ENCODE peak calls at places on chromosomes 13 and 19, in five cellular contexts. A is fibroblast of pulmonary artery, J is astrocyte of the spinal cord, T is IMR-90, K is GM12865. F is an unnamed sample.

GRCh38 chr13:100987993-100988392 is 313.4 kb upstream of the TMTC4 start:
- DNase-seq in J (peak), A (peak), K (no peak), T (peak), F (peak)

GRCh38 chr13:51158923-51159322 is 47.8 kb upstream of the C13orf42 start:
- DNase-seq in J (no peak), K (no peak), T (no peak), A (peak), F (no peak)

GRCh38 chr13:54373211-54373610 is 1344.6 kb downstream of the OLFM4 start:
- DNase-seq in A (no peak), T (no peak), J (no peak), K (no peak), F (no peak)

GRCh38 chr19:11479470-11480080 is 1.3 kb downstream of the ELAVL3 start:
- DNase-seq in K (no peak), T (no peak), A (no peak), J (no peak), F (no peak)

GRCh38 chr19:29952127-29952526 is 10.1 kb downstream of the URI1 start:
- DNase-seq in T (no peak), A (peak), J (no peak), K (no peak), F (no peak)

GRCh38 chr19:7522923-7523667 is 671 bp downstream of the MCOLN1 start:
- DNase-seq in A (peak), J (no peak), K (no peak), T (no peak), F (peak)

GRCh38 chr13:28636078-28636477 is 22.9 kb upstream of the POMP start:
- DNase-seq in A (peak), T (peak), K (no peak), J (peak), F (no peak)

GRCh38 chr19:39083983-39084731 is at the start of gene ACP7:
- DNase-seq in K (no peak), A (no peak), T (no peak), J (no peak), F (peak)

GRCh38 chr13:23621316-23621645 is 51.1 kb downstream of the TNFRSF19 start:
- DNase-seq in T (peak), J (peak), A (peak), K (peak), F (peak)

GRCh38 chr13:32314968-32315254 is 252 bp downstream of the ZAR1L start:
- DNase-seq in A (peak), K (peak), T (peak), J (peak), F (peak)

GRCh38 chr13:98445340-98446233 is 131.3 kb downstream of the STK24 start:
- DNase-seq in K (peak), T (peak), A (peak), J (peak), F (peak)

GRCh38 chr13:66680031-66680430 is 550.1 kb downstream of the PCDH9 start:
- DNase-seq in T (no peak), J (no peak), A (no peak), K (no peak), F (no peak)

GRCh38 chr19:14383556-14383897 is 2.3 kb downstream of the ADGRE5 start:
- DNase-seq in J (peak), A (peak), K (no peak), T (peak), F (peak)
- TF ChIP-seq CTCF in J (no peak), A (no peak), K (no peak), T (peak), F (no peak)

GRCh38 chr13:59178344-59178743 is 985.4 kb downstream of the DIAPH3 start:
- DNase-seq in T (peak), J (peak), K (no peak), A (peak), F (peak)
- TF ChIP-seq CTCF in T (peak), J (peak), K (no peak), A (peak), F (no peak)

DNA sequence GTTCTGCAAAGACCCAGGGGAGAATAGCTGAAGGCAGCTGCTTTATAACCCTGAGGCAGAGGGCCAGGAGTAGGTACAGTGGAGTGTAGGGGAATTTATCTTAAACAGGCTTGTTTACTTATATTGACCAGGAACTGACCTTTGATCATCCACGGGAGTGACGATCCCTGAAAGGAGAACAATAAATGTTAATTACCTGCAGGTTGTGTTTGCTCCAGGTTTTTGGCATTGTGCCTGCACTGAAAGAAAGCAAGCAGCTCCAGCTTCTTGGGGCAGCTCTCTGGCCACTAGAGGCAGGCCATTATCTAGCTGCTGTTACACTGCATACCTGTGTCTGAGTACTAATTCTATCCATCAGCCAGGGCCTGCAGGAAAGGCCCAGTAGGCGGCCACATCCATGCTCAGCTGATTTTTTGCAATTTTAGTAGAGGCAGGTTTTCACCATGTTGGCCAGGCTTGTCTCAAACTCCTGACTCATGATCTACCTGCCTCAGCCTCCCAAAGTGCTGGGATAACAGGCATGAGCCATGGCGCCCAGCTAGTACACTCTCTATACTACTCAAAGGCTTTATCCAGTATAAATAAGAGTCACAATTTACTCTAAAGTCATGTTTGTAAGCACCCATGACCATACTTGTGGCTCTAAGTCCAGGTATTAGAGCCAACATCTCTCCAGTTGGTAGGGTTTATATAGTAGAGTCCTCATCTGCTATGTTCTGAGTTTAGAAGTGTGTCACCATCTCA is 8.5 kb upstream of the ZNF91 start:
- DNase-seq in J (no peak), K (no peak), T (no peak), A (no peak), F (no peak)
- TF ChIP-seq CTCF in J (no peak), K (no peak), T (no peak), A (no peak), F (no peak)

GRCh38 chr13:52669677-52670076 is 17.0 kb downstream of the SUGT1 start:
- DNase-seq in K (no peak), J (no peak), A (no peak), T (no peak), F (no peak)

GRCh38 chr13:52665325-52665724 is 12.7 kb downstream of the SUGT1 start:
- DNase-seq in T (peak), A (peak), K (peak), J (peak), F (peak)

DNA sequence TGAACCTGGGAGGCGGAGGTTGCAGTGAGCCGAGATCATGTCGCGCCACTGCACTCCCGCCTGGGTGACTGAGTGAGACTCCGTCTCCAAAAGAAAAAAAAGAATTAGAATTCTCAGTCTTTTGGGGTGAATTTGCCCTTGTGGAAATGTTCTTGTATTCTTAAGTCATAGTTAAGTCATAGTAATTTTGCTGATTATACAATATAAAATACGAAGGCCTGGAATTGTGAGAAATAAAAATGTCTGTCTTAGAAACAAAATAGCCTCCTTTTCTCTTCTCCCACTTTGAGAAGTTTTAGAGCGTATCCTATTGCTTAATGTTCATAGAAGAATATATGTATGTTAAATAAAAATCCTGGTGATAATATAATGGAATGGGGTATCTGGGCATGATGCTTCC is 18.1 kb downstream of the SUGT1 start:
- DNase-seq in T (no peak), A (no peak), K (no peak), J (no peak), F (no peak)
- TF ChIP-seq CTCF in T (no peak), A (no peak), K (no peak), J (no peak), F (no peak)

GRCh38 chr13:40770934-40771618 is at the start of gene MRPS31:
- DNase-seq in J (peak), A (peak), K (peak), T (peak), F (peak)
- TF ChIP-seq CTCF in J (no peak), A (no peak), K (no peak), T (no peak), F (no peak)

DNA sequence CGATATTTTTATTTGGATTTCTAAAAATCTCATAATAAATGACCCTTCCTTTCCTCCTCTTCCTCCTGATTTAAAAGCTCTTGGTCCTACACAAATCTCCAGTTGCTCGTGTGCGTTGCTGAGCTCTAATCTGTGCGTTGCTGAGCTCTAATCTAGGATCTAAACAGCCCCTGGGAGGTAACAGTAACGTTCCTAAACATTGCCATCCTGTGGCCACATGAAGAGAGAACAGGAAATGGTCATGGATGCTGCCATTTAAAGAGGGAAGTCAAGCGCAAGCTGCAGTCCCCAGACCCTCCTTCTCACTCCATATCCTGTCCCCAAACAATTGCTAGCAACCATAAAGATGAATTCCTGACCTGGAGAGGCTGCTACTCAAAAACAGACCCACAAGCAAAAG is 170.8 kb downstream of the NUFIP1 start:
- DNase-seq in T (peak), K (peak), J (peak), A (peak), F (peak)
- TF ChIP-seq CTCF in T (peak), K (no peak), J (no peak), A (peak), F (peak)

DNA sequence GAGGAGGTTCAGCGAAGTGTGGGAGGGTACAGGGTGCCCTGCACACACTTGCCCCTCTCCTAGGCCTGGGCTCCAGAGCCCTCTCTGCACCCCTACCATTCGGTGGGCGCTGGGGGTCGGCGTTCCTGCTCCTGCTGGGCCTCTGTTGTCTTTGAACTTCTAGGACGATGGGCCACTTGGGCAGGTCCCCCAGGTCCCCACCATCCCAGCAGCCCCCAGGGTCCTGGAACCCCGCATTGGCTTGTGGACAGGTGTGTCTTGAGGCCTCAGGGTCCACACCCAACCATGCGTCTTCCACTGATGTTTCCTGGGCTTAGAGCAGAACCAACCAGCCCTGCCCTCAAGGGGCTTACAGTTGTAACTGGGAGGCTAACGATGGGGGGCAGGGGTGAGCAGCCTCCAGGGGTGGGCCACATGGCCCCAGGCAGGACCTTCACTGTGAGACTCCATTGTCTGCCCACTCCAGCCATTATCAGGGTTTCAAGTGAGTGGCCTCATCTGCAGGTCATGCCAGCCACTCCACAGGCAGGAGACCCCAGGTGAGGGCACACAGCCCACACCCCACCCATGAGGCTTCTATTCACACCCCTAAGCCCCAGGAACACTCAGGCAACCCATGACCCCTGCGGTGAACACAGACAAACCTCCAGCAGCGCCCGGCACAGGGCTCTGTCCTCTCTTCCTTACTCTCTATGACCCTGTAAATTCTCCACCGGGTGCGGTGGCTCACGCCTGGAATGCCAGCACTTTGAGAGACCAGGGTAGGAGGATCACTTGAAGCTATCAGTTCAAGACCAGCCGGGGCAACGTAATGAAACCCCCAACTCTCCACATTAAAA is 2.0 kb upstream of the KLF16 start:
- DNase-seq in T (no peak), J (no peak), K (no peak), A (no peak), F (no peak)
- TF ChIP-seq CTCF in T (no peak), J (no peak), K (no peak), A (no peak), F (no peak)